ENCODE peak calls at places on chromosomes 7 and 10, in eight cellular contexts. M is dorsolateral prefrontal cortex; R is activated CD4-positive, alpha-beta memory T cell treated with anti-CD3 and anti-CD28 coated beads, Interleukin-2, amount 10 ng/mL, durations not matched to agents 7 days and 5 days; F is iris pigment epithelial cell; T is endothelial cell; S is AG10803; I is stimulated activated CD8-positive, alpha-beta memory T cell treated with anti-CD3 and anti-CD28 coated beads, Interleukin-4, amount 100 ng/mL, for 48 hours; N is RKO. D is an unnamed sample.

GRCh38 chr7:35792472-35793224 is 8.2 kb upstream of the SEPTIN7 start:
- DNase-seq in S (no peak), N (no peak), I (no peak), M (no peak), T (peak), F (no peak), R (no peak), D (no peak)

GRCh38 chr7:101539784-101540183 is 89.3 kb downstream of the MYL10 start:
- DNase-seq in N (no peak), R (no peak), M (no peak), T (no peak), F (no peak), I (no peak), S (no peak), D (no peak)

GRCh38 chr7:158255558-158255957 is 332.1 kb downstream of the PTPRN2 start:
- DNase-seq in M (no peak), N (no peak), T (no peak), F (no peak), I (no peak), R (no peak), S (no peak), D (no peak)

GRCh38 chr7:770336-770735 is 43.3 kb upstream of the PRKAR1B start:
- DNase-seq in R (no peak), I (no peak), T (no peak), F (no peak), M (no peak), S (no peak), N (no peak), D (no peak)

GRCh38 chr10:132705173-132705572 is 80.8 kb downstream of the NKX6-2 start:
- DNase-seq in N (no peak), T (no peak), M (no peak), F (no peak), S (no peak), R (no peak), I (no peak), D (no peak)

GRCh38 chr7:135716677-135717238 is 11.2 kb downstream of the SLC13A4 start:
- DNase-seq in M (no peak), N (no peak), S (peak), R (no peak), F (peak), T (no peak), I (no peak), D (no peak)

GRCh38 chr10:128811943-128812342 is 655.1 kb upstream of the MGMT start:
- DNase-seq in R (no peak), I (no peak), S (no peak), N (no peak), F (no peak), T (no peak), M (no peak), D (no peak)

GRCh38 chr10:66349726-66350125 is 576.1 kb upstream of the LRRTM3 start:
- DNase-seq in N (no peak), R (no peak), T (no peak), F (peak), I (no peak), S (no peak), M (no peak), D (no peak)

GRCh38 chr10:34323197-34323596 is 491.9 kb downstream of the PARD3 start:
- DNase-seq in N (no peak), S (peak), T (no peak), I (no peak), M (no peak), R (no peak), F (peak), D (no peak)

GRCh38 chr7:100865372-100865911 is 1.7 kb upstream of the TRIP6 start:
- DNase-seq in N (no peak), R (no peak), M (no peak), T (no peak), F (no peak), I (no peak), S (no peak), D (no peak)

GRCh38 chr7:36002900-36003299 is 150.2 kb upstream of the EEPD1 start:
- DNase-seq in M (no peak), R (no peak), F (no peak), T (no peak), I (no peak), S (no peak), N (no peak), D (no peak)

GRCh38 chr7:5425507-5426225 is 2.0 kb upstream of the TNRC18 start:
- DNase-seq in F (peak), M (peak), R (no peak), I (no peak), S (peak), T (peak), N (peak), D (no peak)

GRCh38 chr10:27744478-27745379 is 890 bp downstream of the MKX start:
- DNase-seq in T (peak), M (no peak), R (peak), N (no peak), F (peak), I (peak), S (peak), D (peak)

GRCh38 chr7:36686499-36686898 is 37.8 kb downstream of the AOAH start:
- DNase-seq in N (peak), F (peak), I (peak), S (no peak), M (peak), R (peak), T (no peak), D (peak)

GRCh38 chr7:78175744-78176143 is 377.2 kb downstream of the PHTF2 start:
- DNase-seq in M (no peak), S (no peak), F (no peak), N (no peak), R (no peak), I (no peak), T (no peak), D (no peak)